ENCODE peak calls at places on chromosomes 12 and 14, in seven cellular contexts. D, C, M, F, Z, N and I are unnamed samples.

GRCh38 chr14:67187210-67187609 is 2.0 kb upstream of the GARIN2 start:
- DNase-seq in D (no peak), C (peak), M (peak), N (no peak), Z (peak), F (peak), I (no peak)

GRCh38 chr12:42172811-42173210 is 28.1 kb upstream of the GXYLT1 start:
- DNase-seq in Z (no peak), C (no peak), M (no peak), F (no peak), D (no peak), N (no peak), I (no peak)

GRCh38 chr14:58629273-58629672 is 8.5 kb upstream of the DACT1 start:
- DNase-seq in F (no peak), M (no peak), N (no peak), D (no peak), Z (no peak), C (no peak), I (no peak)

GRCh38 chr12:107522692-107523477 is 162.7 kb upstream of the PWP1 start:
- DNase-seq in N (no peak), F (no peak), D (no peak), M (no peak), C (no peak), Z (no peak), I (no peak)

GRCh38 chr14:86221000-86221399 is 691.1 kb downstream of the FLRT2 start:
- DNase-seq in D (no peak), N (no peak), Z (no peak), C (no peak), M (no peak), F (no peak), I (no peak)

GRCh38 chr12:31390991-31391390 is 65.0 kb upstream of the SINHCAF start:
- DNase-seq in Z (no peak), D (no peak), C (no peak), M (no peak), F (no peak), N (no peak), I (no peak)

GRCh38 chr14:89787525-89787924 is 167.0 kb downstream of the EFCAB11 start:
- DNase-seq in N (no peak), F (no peak), M (no peak), D (no peak), Z (no peak), C (peak), I (no peak)

GRCh38 chr12:95470300-95470699 is 3.7 kb upstream of the METAP2 start:
- DNase-seq in N (no peak), Z (no peak), C (no peak), M (no peak), D (peak), F (no peak), I (no peak)

GRCh38 chr12:78530065-78530765 is 334.4 kb upstream of the SYT1 start:
- DNase-seq in Z (peak), F (peak), M (no peak), C (peak), N (no peak), D (no peak), I (no peak)

GRCh38 chr12:53726342-53726741 is 910 bp downstream of the CALCOCO1 start:
- DNase-seq in D (no peak), M (no peak), F (peak), N (no peak), C (no peak), Z (no peak), I (no peak)

GRCh38 chr12:93884794-93885460 is 207.8 kb downstream of the CRADD start:
- DNase-seq in D (no peak), F (no peak), C (peak), Z (peak), N (no peak), M (no peak), I (no peak)

GRCh38 chr12:107558141-107558815 is 127.3 kb upstream of the PWP1 start:
- DNase-seq in N (no peak), D (no peak), M (no peak), C (no peak), F (no peak), Z (no peak), I (no peak)

GRCh38 chr12:57299514-57300016 is 48.6 kb upstream of the STAC3 start:
- DNase-seq in F (no peak), N (no peak), C (peak), Z (no peak), M (no peak), D (peak), I (no peak)

GRCh38 chr12:69483700-69484099 is 13.5 kb downstream of the FRS2 start:
- DNase-seq in N (no peak), Z (no peak), D (no peak), C (no peak), F (no peak), M (no peak), I (no peak)

GRCh38 chr14:23114669-23115491 is 4.2 kb downstream of the CEBPE start:
- DNase-seq in N (no peak), F (peak), M (peak), C (peak), D (no peak), Z (peak), I (peak)

GRCh38 chr12:115473257-115473956 is 789.4 kb upstream of the TBX3 start:
- DNase-seq in F (no peak), N (no peak), M (no peak), C (no peak), Z (no peak), D (peak), I (no peak)

GRCh38 chr12:115470526-115470925 is 786.6 kb upstream of the TBX3 start:
- DNase-seq in F (no peak), Z (no peak), D (no peak), M (no peak), C (no peak), N (no peak), I (no peak)

GRCh38 chr12:115472852-115473251 is 788.9 kb upstream of the TBX3 start:
- DNase-seq in F (no peak), Z (no peak), M (no peak), N (no peak), C (no peak), D (no peak), I (no peak)

GRCh38 chr12:115468087-115468510 is 784.1 kb upstream of the TBX3 start:
- DNase-seq in F (peak), M (no peak), N (no peak), Z (peak), D (no peak), C (peak), I (no peak)

GRCh38 chr12:115470977-115471376 is 787.0 kb upstream of the TBX3 start:
- DNase-seq in Z (no peak), M (no peak), C (no peak), F (no peak), N (no peak), D (no peak), I (no peak)
- TF ChIP-seq CTCF in Z (no peak), M (no peak), C (no peak), F (no peak), N (no peak), D (no peak), I (no peak)

GRCh38 chr12:47886471-47887240 is 18.1 kb downstream of the VDR start:
- DNase-seq in N (no peak), Z (no peak), M (no peak), D (no peak), C (peak), F (no peak), I (no peak)
- TF ChIP-seq CTCF in N (no peak), Z (peak), M (no peak), D (no peak), C (no peak), F (no peak), I (no peak)

DNA sequence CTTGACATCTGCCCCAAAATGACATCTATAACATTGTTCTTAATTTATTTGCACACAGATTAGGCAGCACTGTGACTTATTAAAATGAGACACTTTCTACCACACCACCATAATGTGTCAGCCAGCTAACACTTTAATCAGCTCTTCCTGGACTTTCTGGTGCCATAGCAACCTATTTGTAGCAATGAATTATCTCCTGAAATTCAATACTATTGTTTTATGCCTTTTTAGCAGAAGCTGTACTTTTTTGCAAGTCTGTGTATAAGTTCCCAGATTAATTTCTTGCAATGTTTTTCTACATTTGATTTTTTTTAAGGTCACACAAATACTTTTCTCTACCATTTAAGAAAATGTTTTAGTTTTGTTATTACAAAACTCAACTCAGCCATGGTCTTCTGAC is 72.8 kb upstream of the SAV1 start:
- DNase-seq in Z (no peak), M (no peak), N (no peak), D (no peak), C (peak), F (no peak), I (no peak)
- TF ChIP-seq CTCF in Z (no peak), M (no peak), N (no peak), D (no peak), C (no peak), F (no peak), I (no peak)

GRCh38 chr14:37585971-37586759 is 8.9 kb downstream of the FOXA1 start:
- DNase-seq in C (no peak), M (no peak), Z (no peak), N (no peak), F (no peak), D (no peak), I (no peak)

GRCh38 chr14:37583358-37584210 is 11.5 kb downstream of the FOXA1 start:
- DNase-seq in C (no peak), Z (no peak), M (peak), N (peak), D (peak), F (no peak), I (no peak)

GRCh38 chr14:37586783-37587428 is 8.1 kb downstream of the FOXA1 start:
- DNase-seq in D (no peak), M (no peak), N (no peak), F (no peak), Z (no peak), C (no peak), I (no peak)

GRCh38 chr14:37585101-37585479 is 10.0 kb downstream of the FOXA1 start:
- DNase-seq in Z (no peak), D (peak), F (no peak), M (peak), C (no peak), N (peak), I (no peak)

DNA sequence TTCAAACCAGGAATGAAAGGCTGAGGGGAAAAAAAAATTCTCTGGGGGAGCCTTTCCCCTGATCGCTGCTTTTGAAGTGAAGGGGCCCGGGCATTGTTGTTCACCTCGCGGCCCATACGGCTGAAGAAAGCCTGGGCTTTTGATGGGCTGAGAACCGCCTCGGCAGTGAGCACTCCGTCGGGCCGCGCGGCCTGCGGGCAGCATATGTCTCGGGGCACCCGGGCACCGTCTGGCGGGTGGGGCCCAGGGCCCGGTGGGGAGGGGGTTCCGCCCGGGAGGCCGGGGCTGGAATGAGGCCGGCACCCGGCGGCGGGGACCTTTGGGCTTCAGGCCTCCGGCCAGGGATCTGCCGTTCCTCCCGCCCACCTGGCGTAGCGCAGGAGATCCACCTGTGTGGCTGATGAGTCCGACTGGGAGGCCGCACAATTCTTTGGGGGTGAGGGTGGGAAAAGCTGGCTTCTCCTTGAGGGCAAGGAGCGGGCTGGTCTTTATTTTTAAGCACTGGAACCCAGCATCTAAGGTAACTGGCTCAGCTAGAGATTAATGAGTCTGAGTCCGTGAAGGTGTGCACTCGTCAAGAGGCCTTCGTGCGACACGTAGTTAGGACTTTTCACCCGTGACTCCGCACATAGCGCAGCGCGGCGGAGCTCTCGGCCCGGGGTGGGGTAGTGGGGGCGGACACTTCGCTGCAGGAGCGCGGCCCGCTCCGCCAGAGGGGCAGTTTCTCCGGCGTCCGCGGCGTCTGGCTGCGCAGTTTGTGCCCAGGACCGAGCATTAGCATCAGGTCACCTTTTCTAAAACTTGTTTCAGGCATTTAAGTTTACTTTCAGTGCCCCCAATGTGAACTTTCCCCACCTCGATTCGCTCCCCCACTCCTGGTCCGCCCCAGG is 10.6 kb downstream of the FOXA1 start:
- DNase-seq in F (no peak), N (peak), C (no peak), Z (no peak), D (no peak), M (peak), I (no peak)
- TF ChIP-seq CTCF in F (no peak), N (no peak), C (no peak), Z (no peak), D (no peak), M (no peak), I (no peak)

GRCh38 chr14:102982852-102983470 is 60.5 kb downstream of the AMN start:
- DNase-seq in Z (no peak), F (no peak), M (no peak), C (no peak), N (no peak), D (no peak), I (no peak)
- TF ChIP-seq CTCF in Z (no peak), F (no peak), M (no peak), C (no peak), N (no peak), D (no peak), I (no peak)

GRCh38 chr12:113316155-113316554 is 18.8 kb downstream of the SLC8B1 start:
- DNase-seq in Z (no peak), F (no peak), N (no peak), C (no peak), D (no peak), M (no peak), I (no peak)
- TF ChIP-seq CTCF in Z (no peak), F (no peak), N (no peak), C (no peak), D (no peak), M (no peak), I (no peak)

GRCh38 chr12:132282950-132283771 is 46.2 kb downstream of the GALNT9 start:
- DNase-seq in M (peak), Z (no peak), D (no peak), N (peak), F (no peak), C (no peak), I (no peak)

GRCh38 chr12:132282031-132282949 is 47.1 kb downstream of the GALNT9 start:
- DNase-seq in Z (no peak), N (no peak), M (no peak), F (no peak), C (no peak), D (no peak), I (no peak)

GRCh38 chr12:132285311-132285741 is 44.1 kb downstream of the GALNT9 start:
- DNase-seq in Z (no peak), N (peak), C (no peak), M (no peak), D (no peak), F (no peak), I (no peak)

GRCh38 chr12:132284618-132285310 is 44.6 kb downstream of the GALNT9 start:
- DNase-seq in C (no peak), F (peak), Z (no peak), D (no peak), M (peak), N (peak), I (no peak)

GRCh38 chr12:132284071-132284492 is 45.3 kb downstream of the GALNT9 start:
- DNase-seq in F (no peak), N (peak), M (no peak), D (no peak), Z (peak), C (peak), I (no peak)
- TF ChIP-seq CTCF in F (no peak), N (no peak), M (no peak), D (no peak), Z (peak), C (peak), I (no peak)